ENCODE peak calls at places on chromosome 21, in four cellular contexts. M is osteoblast, L is RWPE2, X is Peyer's patch. V is an unnamed sample.

GRCh38 chr21:34845521-34846213 is 176.9 kb downstream of the CLIC6 start:
- DNase-seq in M (peak; percentile 88), L (no peak), X (no peak), V (no peak)

GRCh38 chr21:14452031-14452778 is 69.3 kb upstream of the HSPA13 start:
- DNase-seq in M (no peak), L (no peak), X (no peak), V (no peak)

GRCh38 chr21:46498335-46499050 is 39.8 kb downstream of the DIP2A start:
- DNase-seq in M (no peak), L (no peak), X (no peak), V (no peak)

GRCh38 chr21:45982256-45982757 is 737 bp downstream of the COL6A1 start:
- DNase-seq in M (peak; percentile 92), L (peak; percentile 59), X (peak; percentile 48), V (peak; percentile 36)

GRCh38 chr21:45532826-45533730 is 9.2 kb downstream of the SLC19A1 start:
- DNase-seq in M (no peak), L (peak; percentile 38), X (peak; percentile 89), V (no peak)

GRCh38 chr21:33230518-33231324 is 983 bp downstream of the IFNAR2 start:
- DNase-seq in M (peak; percentile 96), L (peak; percentile 61), X (peak; percentile 84), V (peak; percentile 56)

GRCh38 chr21:18725653-18726052 is 322.1 kb upstream of the TMPRSS15 start:
- DNase-seq in M (no peak), L (no peak), X (no peak), V (no peak)

GRCh38 chr21:27954806-27955205 is 987.9 kb upstream of the ADAMTS5 start:
- DNase-seq in M (peak; percentile 6), L (no peak), X (no peak), V (no peak)

GRCh38 chr21:34612557-34612956 is 2.4 kb downstream of the RCAN1 start:
- DNase-seq in M (no peak), L (no peak), X (no peak), V (no peak)

GRCh38 chr21:37062592-37062933 is 10.3 kb downstream of the PIGP start:
- DNase-seq in M (no peak), L (no peak), X (no peak), V (no peak)

GRCh38 chr21:20997633-20998455 is at the start of gene NCAM2:
- DNase-seq in M (peak; percentile 92), L (no peak), X (peak; percentile 61), V (peak; percentile 51)

GRCh38 chr21:34192646-34193285 is 119.4 kb downstream of the MRPS6 start:
- DNase-seq in M (no peak), L (no peak), X (no peak), V (no peak)

GRCh38 chr21:15212214-15212613 is 147.4 kb upstream of the NRIP1 start:
- DNase-seq in M (no peak), L (no peak), X (no peak), V (no peak)

GRCh38 chr21:28537371-28538079 is 455.2 kb downstream of the LTN1 start:
- DNase-seq in M (no peak), L (no peak), X (no peak), V (no peak)

GRCh38 chr21:36859744-36860501 is 106.5 kb downstream of the HLCS start:
- DNase-seq in M (peak; percentile 65), L (peak; percentile 91), X (peak; percentile 76), V (peak; percentile 81)

GRCh38 chr21:15651172-15651571 is 78.6 kb upstream of the USP25 start:
- DNase-seq in M (no peak), L (no peak), X (no peak), V (no peak)

GRCh38 chr21:45570826-45571601 is 28.8 kb upstream of the SLC19A1 start:
- DNase-seq in M (peak; percentile 95), L (no peak), X (peak; percentile 26), V (no peak)

GRCh38 chr21:26850116-26850643 is 5.0 kb upstream of the ADAMTS1 start:
- DNase-seq in M (peak; percentile 49), L (no peak), X (no peak), V (no peak)

GRCh38 chr21:17858764-17859163 is 39.6 kb upstream of the C21orf91 start:
- DNase-seq in M (no peak), L (no peak), X (no peak), V (no peak)

GRCh38 chr21:16117331-16117730 is 387.5 kb downstream of the USP25 start:
- DNase-seq in M (no peak), L (no peak), X (no peak), V (no peak)

GRCh38 chr21:45152265-45152746 is 77.9 kb downstream of the ADARB1 start:
- DNase-seq in M (no peak), L (no peak), X (peak; percentile 84), V (no peak)

GRCh38 chr21:20527691-20528090 is 470.5 kb upstream of the NCAM2 start:
- DNase-seq in M (no peak), L (no peak), X (no peak), V (no peak)

GRCh38 chr21:46552865-46553379 is 52.0 kb downstream of the S100B start:
- DNase-seq in M (peak; percentile 75), L (no peak), X (no peak), V (no peak)

GRCh38 chr21:46063227-46063626 is 34.7 kb upstream of the COL6A2 start:
- DNase-seq in M (no peak), L (no peak), X (no peak), V (no peak)

DNA sequence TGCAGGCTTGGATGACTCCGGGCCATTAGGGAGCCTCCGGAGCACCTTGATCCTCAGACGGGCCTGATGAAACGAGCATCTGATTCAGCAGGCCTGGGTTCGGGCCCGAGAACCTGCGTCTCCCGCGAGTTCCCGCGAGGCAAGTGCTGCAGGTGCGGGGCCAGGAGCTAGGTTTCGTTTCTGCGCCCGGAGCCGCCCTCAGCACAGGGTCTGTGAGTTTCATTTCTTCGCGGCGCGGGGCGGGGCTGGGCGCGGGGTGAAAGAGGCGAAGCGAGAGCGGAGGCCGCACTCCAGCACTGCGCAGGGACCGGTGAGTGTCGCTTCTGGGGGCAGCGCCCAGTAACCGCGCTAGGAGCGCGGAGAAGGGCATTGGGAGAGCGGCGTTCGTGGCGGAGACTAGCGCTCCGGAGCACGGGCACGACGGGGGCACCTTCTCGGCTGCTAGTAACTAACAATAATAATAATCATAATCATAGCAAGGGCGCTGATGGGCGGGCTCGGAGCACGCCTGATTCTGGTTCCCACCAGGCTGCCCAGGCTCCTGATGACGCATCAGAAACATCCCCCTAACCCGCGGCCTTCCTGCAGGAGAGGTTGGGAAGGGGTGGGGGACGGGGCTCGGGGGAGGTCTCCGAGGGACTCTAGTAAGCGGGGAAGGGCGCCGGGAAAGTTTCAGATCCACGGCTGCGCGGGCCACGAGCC is at the start of gene MX1:
- DNase-seq in M (peak; percentile 91), L (no peak), X (peak; percentile 94), V (peak; percentile 81)
- H3K4me3 ChIP-seq in M (peak within 1 kb of the TSS; percentile 69), L (peak within 1 kb of the TSS; percentile 54), X (peak within 1 kb of the TSS; percentile 82), V (peak within 1 kb of the TSS; percentile 74)

DNA sequence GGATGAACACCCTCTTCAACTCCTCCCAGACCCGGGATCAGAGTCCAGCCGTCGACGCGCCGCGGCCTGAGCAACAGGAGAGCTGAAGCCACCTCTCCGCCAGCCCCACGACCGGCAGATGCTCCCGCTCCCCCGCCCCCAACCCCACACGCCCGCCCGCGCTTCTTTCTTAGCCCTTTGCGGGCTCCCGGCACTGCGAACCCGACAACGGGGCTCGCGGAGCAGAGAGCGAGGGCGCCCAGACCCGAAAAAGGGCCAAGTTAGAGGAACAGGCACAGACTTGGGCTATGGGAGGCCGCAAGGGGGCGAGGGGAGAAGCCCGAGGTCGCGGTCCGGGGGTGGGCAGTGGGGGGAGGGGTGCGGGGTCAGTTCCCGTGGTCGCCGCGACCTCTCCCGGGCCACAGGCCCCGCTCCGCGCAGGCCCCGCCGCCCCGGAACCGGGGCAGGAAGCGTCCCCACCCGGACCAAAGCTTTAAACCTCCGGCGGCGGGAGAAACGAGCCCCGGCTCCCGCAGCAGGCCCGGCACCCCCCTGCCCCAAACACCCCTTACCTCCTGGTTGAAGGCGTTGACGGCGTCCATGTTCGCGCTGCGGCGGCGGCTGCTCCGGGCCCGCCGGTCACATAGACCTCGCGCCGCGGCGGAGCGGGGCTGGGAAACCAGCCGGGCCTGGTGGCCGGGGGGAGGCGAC is 661 bp downstream of the SCAF4 start:
- DNase-seq in M (peak; percentile 95), L (peak; percentile 62), X (peak; percentile 86), V (peak; percentile 40)
- TF ChIP-seq CTCF in M (no peak), L (peak; percentile 12), X (peak; percentile 13), V (peak; percentile 15)

GRCh38 chr21:43968410-43969114 is 43.5 kb upstream of the TRAPPC10 start:
- DNase-seq in M (peak; percentile 77), L (no peak), X (no peak), V (no peak)
- H3K36me3 ChIP-seq in M (peaks cover 17% of the 10 kb centered on the region), L (peaks cover 6% of the 10 kb centered on the region), X (peaks cover 71% of the 10 kb centered on the region), V (peaks cover 68% of the 10 kb centered on the region)

DNA sequence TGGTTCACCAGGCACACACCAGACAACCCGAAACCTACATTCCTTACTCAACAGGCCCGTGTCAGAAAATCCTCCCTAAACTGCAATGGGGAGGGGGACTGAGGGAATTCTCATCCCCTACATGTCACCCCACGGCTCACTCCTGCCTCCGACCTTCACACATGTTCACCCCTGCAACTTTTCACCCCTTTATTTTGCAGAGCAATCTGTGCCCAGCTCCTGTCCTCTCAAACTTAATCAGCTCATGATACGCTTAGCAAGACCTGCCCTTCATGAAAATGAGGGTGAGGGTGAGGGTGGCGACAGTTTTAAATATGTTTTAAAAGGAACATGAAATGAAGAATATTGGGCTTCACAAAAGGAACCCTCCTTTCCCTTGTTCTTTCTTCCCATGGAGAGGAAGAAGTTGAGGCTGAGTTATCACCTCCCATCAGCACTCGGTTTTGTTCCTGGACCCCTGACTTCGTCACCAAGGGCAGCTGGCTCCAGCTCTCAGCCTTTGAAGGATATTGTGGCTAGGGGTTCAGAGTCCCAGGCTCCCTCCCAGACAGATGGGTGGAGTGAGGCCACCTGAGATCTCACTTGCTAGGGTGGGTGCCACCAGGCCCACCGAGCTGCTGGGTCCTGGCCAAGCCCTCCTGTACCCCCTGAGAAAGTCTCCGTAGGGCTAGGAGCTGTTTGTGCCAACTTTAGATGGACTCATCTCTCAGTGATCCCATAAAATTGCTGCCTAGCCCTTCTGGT is 6.7 kb downstream of the MX2 start:
- DNase-seq in M (no peak), L (no peak), X (no peak), V (no peak)
- H3K4me3 ChIP-seq in M (peak overlapping the region; percentile 40), L (no peak overlapping the region), X (peak overlapping the region; percentile 46), V (no peak overlapping the region)